ENCODE peak calls at places on chromosomes 16 and 17, in six cellular contexts. F, T, D, P, U and N are unnamed samples. For H3K36me3 and H3K27me3, the result is how much of the 10 kb centered on the place peaks cover.

GRCh38 chr17:16442594-16443389 is 27.4 kb downstream of the TRPV2 start:
- DNase-seq in T (no peak), P (no peak), D (no peak), U (no peak), F (no peak), N (no peak)

GRCh38 chr17:40952675-40953074 is 14.1 kb downstream of the KRT39 start:
- DNase-seq in T (no peak), F (no peak), U (peak), D (peak), P (no peak), N (peak)

GRCh38 chr16:68993885-68994284 is 111.6 kb upstream of the HAS3 start:
- DNase-seq in U (peak), D (peak), P (no peak), F (no peak), T (no peak), N (no peak)

GRCh38 chr17:64091571-64091970 is 38.4 kb downstream of the ERN1 start:
- DNase-seq in T (no peak), U (no peak), D (no peak), P (no peak), F (no peak), N (no peak)

GRCh38 chr17:48470388-48471034 is 40.5 kb upstream of the SKAP1 start:
- DNase-seq in P (no peak), D (peak), F (peak), T (no peak), U (peak), N (peak)

GRCh38 chr16:30858111-30858495 is 35.8 kb downstream of the BCL7C start:
- DNase-seq in F (no peak), D (no peak), T (no peak), P (no peak), U (no peak), N (no peak)

GRCh38 chr17:17741346-17742023 is 60.2 kb downstream of the RAI1 start:
- DNase-seq in U (peak), F (peak), T (no peak), P (no peak), D (peak), N (no peak)

GRCh38 chr17:78142113-78142861 is 3.9 kb upstream of the C17orf99 start:
- DNase-seq in D (peak), P (no peak), F (peak), U (peak), T (no peak), N (peak)

GRCh38 chr16:87692756-87693155 is 73.0 kb downstream of the KLHDC4 start:
- DNase-seq in D (no peak), T (no peak), P (no peak), U (no peak), F (no peak), N (no peak)

GRCh38 chr17:16929281-16929680 is 42.6 kb downstream of the TNFRSF13B start:
- DNase-seq in T (no peak), P (no peak), F (no peak), U (no peak), D (no peak), N (no peak)

GRCh38 chr17:29168079-29168758 is 12.0 kb downstream of the MYO18A start:
- DNase-seq in D (no peak), F (no peak), U (no peak), T (no peak), P (no peak), N (no peak)

GRCh38 chr17:731943-732787 is at the start of gene TLCD3A:
- DNase-seq in P (peak), U (peak), T (peak), D (no peak), F (peak), N (peak)

GRCh38 chr17:67221062-67221998 is 23.7 kb downstream of the HELZ start:
- DNase-seq in D (no peak), P (no peak), F (no peak), U (peak), T (peak), N (peak)

GRCh38 chr17:77184474-77184873 is 43.7 kb downstream of the SEC14L1 start:
- DNase-seq in P (no peak), T (no peak), D (peak), U (no peak), F (peak), N (peak)

GRCh38 chr16:77898671-77899211 is 110.4 kb downstream of the VAT1L start:
- DNase-seq in F (peak), P (no peak), T (no peak), D (peak), U (peak), N (peak)

GRCh38 chr16:74700206-74701040 is at the start of gene MLKL:
- DNase-seq in P (peak), F (peak), D (peak), U (peak), T (peak), N (peak)

GRCh38 chr16:69382421-69382820 is 3.4 kb downstream of the TERF2 start:
- DNase-seq in F (no peak), D (no peak), T (no peak), P (no peak), U (no peak), N (no peak)

GRCh38 chr16:2671741-2672140 is 10.6 kb upstream of the KCTD5 start:
- DNase-seq in T (no peak), D (no peak), P (no peak), U (no peak), F (no peak), N (no peak)

GRCh38 chr17:78990349-78991016 is 10.8 kb upstream of the LGALS3BP start:
- DNase-seq in D (no peak), F (no peak), U (no peak), P (no peak), T (no peak), N (no peak)

GRCh38 chr16:3650631-3651265 is 3.7 kb upstream of the DNASE1 start:
- DNase-seq in P (no peak), T (no peak), D (no peak), U (no peak), F (peak), N (no peak)

GRCh38 chr17:62614142-62614541 is 13.3 kb upstream of the MRC2 start:
- DNase-seq in P (no peak), F (no peak), U (peak), D (peak), T (no peak), N (peak)

GRCh38 chr17:43442711-43443110 is 41.1 kb upstream of the DHX8 start:
- DNase-seq in F (no peak), T (no peak), D (peak), U (no peak), P (no peak), N (peak)

GRCh38 chr16:70018254-70018653 is 67.1 kb downstream of the CLEC18A start:
- DNase-seq in T (no peak), F (no peak), U (no peak), D (peak), P (peak), N (peak)

GRCh38 chr16:3235856-3236669 is 1.1 kb upstream of the ZNF200 start:
- DNase-seq in P (peak), F (peak), D (no peak), T (no peak), U (no peak), N (no peak)

GRCh38 chr17:4483012-4483840 is 15.5 kb upstream of the SPNS2 start:
- DNase-seq in F (no peak), P (no peak), U (no peak), T (no peak), D (no peak), N (no peak)

GRCh38 chr17:15651583-15652110 is 32.1 kb upstream of the FBXW10B start:
- DNase-seq in U (peak), T (peak), F (peak), P (no peak), D (peak), N (peak)

GRCh38 chr16:72921620-72922019 is 126.3 kb downstream of the ZFHX3 start:
- DNase-seq in D (peak), U (peak), P (no peak), F (peak), T (no peak), N (no peak)

GRCh38 chr16:27222499-27223225 is 19.3 kb downstream of the KDM8 start:
- DNase-seq in T (peak), D (peak), P (no peak), F (peak), U (peak), N (peak)

GRCh38 chr17:43956222-43956621 is 2.5 kb upstream of the PYY start:
- DNase-seq in U (no peak), D (no peak), T (no peak), F (no peak), P (no peak), N (no peak)

GRCh38 chr17:35147313-35147982 is at the start of gene UNC45B:
- DNase-seq in D (no peak), F (no peak), T (peak), U (no peak), P (no peak), N (no peak)

GRCh38 chr17:67312265-67312664 is 54.1 kb downstream of the PSMD12 start:
- DNase-seq in T (no peak), U (no peak), P (no peak), D (no peak), F (no peak), N (no peak)

GRCh38 chr16:84086357-84086756 is 30.4 kb downstream of the MBTPS1 start:
- DNase-seq in U (no peak), D (no peak), T (no peak), P (no peak), F (no peak), N (no peak)

GRCh38 chr16:84085271-84085667 is 31.5 kb downstream of the MBTPS1 start:
- DNase-seq in T (no peak), F (no peak), U (no peak), D (no peak), P (no peak), N (no peak)

GRCh38 chr16:84086996-84087395 is 29.7 kb downstream of the MBTPS1 start:
- DNase-seq in F (no peak), P (no peak), D (no peak), U (no peak), T (no peak), N (no peak)

GRCh38 chr16:84084570-84085270 is 32.0 kb downstream of the MBTPS1 start:
- DNase-seq in U (peak), F (peak), D (peak), T (no peak), P (peak), N (peak)

GRCh38 chr16:84085774-84086173 is 31.0 kb downstream of the MBTPS1 start:
- DNase-seq in T (no peak), P (no peak), F (no peak), D (no peak), U (no peak), N (no peak)
- H3K36me3 ChIP-seq in T (under half), P (half or more), F (half or more), D (half or more), U (under half), N (under half)

GRCh38 chr17:74862108-74862901 is 2.6 kb upstream of the GRIN2C start:
- DNase-seq in D (no peak), F (peak), U (peak), P (peak), T (no peak), N (peak)

GRCh38 chr17:74859439-74860228 is at the start of gene GRIN2C:
- DNase-seq in T (no peak), U (no peak), F (no peak), P (no peak), D (no peak), N (no peak)

GRCh38 chr17:74861554-74862107 is 1.9 kb upstream of the GRIN2C start:
- DNase-seq in U (no peak), P (no peak), F (no peak), D (no peak), T (no peak), N (no peak)

GRCh38 chr17:74860229-74860998 is 729 bp upstream of the GRIN2C start:
- DNase-seq in D (no peak), F (no peak), P (no peak), T (no peak), U (no peak), N (no peak)

GRCh38 chr17:74860999-74861553 is 1.4 kb upstream of the GRIN2C start:
- DNase-seq in T (no peak), F (no peak), U (no peak), D (no peak), P (no peak), N (no peak)
- H3K27me3 ChIP-seq in T (under half), F (under half), U (under half), D (under half), P (under half), N (under half)

GRCh38 chr17:56896968-56897359 is 16.9 kb downstream of the TRIM25 start:
- DNase-seq in U (no peak), D (no peak), T (no peak), F (no peak), P (no peak), N (no peak)

GRCh38 chr17:56898874-56899273 is 15.0 kb downstream of the TRIM25 start:
- DNase-seq in F (no peak), U (no peak), P (no peak), D (no peak), T (no peak), N (no peak)

GRCh38 chr17:56894859-56895455 is 18.9 kb downstream of the TRIM25 start:
- DNase-seq in T (no peak), D (no peak), U (no peak), P (no peak), F (no peak), N (no peak)

GRCh38 chr17:56897646-56898424 is 16.0 kb downstream of the TRIM25 start:
- DNase-seq in D (no peak), F (no peak), T (no peak), P (no peak), U (no peak), N (no peak)

GRCh38 chr17:56896217-56896967 is 17.5 kb downstream of the TRIM25 start:
- DNase-seq in F (no peak), T (no peak), D (no peak), U (no peak), P (no peak), N (no peak)
- H3K36me3 ChIP-seq in F (half or more), T (under half), D (under half), U (under half), P (half or more), N (half or more)

GRCh38 chr16:4989391-4990006 is 31.4 kb downstream of the SEC14L5 start:
- DNase-seq in T (no peak), U (no peak), D (no peak), F (no peak), P (no peak), N (no peak)
- H3K27me3 ChIP-seq in T (under half), U (under half), D (under half), F (under half), P (under half), N (under half)

DNA sequence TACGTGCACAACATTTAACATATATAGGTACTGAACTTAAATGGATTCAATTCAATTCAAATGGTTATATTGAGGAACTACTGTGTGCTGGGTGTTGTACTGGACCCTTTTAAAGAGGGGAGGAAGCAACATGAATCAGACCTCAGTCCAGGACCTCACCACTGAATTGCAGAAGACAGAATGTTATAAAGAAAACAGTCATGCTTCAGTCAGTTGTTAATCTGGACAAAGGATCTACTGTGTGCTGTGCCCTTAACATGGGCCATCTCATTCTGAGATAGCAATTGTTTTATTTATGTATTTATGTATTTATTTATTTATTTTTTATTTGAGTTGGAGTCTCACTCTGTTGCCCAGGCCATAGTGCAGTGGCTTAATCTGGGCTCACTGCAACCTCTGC is 240.1 kb downstream of the HAPSTR1 start:
- DNase-seq in T (no peak), F (no peak), D (no peak), P (no peak), U (no peak), N (no peak)
- H3K36me3 ChIP-seq in T (under half), F (under half), D (under half), P (under half), U (under half), N (under half)

GRCh38 chr17:58757162-58757613 is 1.5 kb downstream of the PPM1E start:
- DNase-seq in U (no peak), F (no peak), D (no peak), P (no peak), T (no peak), N (no peak)
- H3K27me3 ChIP-seq in U (under half), F (under half), D (under half), P (under half), T (half or more), N (under half)

GRCh38 chr17:81583589-81584337 is 31.6 kb upstream of the FAAP100 start:
- DNase-seq in U (no peak), D (no peak), P (no peak), F (no peak), T (no peak), N (no peak)

GRCh38 chr17:81580481-81580880 is 28.3 kb upstream of the FAAP100 start:
- DNase-seq in F (no peak), P (no peak), D (no peak), T (no peak), U (no peak), N (no peak)

GRCh38 chr17:81581758-81582157 is 29.6 kb upstream of the FAAP100 start:
- DNase-seq in F (no peak), T (no peak), U (no peak), D (no peak), P (no peak), N (no peak)

GRCh38 chr17:81582341-81582740 is 30.2 kb upstream of the FAAP100 start:
- DNase-seq in P (no peak), F (no peak), U (no peak), T (no peak), D (peak), N (no peak)

GRCh38 chr17:81582769-81583168 is 30.6 kb upstream of the FAAP100 start:
- DNase-seq in P (no peak), D (no peak), F (no peak), U (no peak), T (no peak), N (no peak)
- H3K36me3 ChIP-seq in P (under half), D (under half), F (half or more), U (under half), T (under half), N (half or more)

GRCh38 chr17:75721463-75722011 is 278 bp downstream of the ITGB4 start:
- DNase-seq in F (no peak), D (no peak), P (no peak), U (no peak), T (no peak), N (no peak)
- H3K27me3 ChIP-seq in F (under half), D (under half), P (under half), U (under half), T (under half), N (under half)

GRCh38 chr16:11696266-11697012 is 28.2 kb downstream of the SNN start:
- DNase-seq in U (no peak), P (no peak), D (no peak), T (no peak), F (no peak), N (no peak)
- H3K36me3 ChIP-seq in U (under half), P (half or more), D (under half), T (under half), F (half or more), N (half or more)

DNA sequence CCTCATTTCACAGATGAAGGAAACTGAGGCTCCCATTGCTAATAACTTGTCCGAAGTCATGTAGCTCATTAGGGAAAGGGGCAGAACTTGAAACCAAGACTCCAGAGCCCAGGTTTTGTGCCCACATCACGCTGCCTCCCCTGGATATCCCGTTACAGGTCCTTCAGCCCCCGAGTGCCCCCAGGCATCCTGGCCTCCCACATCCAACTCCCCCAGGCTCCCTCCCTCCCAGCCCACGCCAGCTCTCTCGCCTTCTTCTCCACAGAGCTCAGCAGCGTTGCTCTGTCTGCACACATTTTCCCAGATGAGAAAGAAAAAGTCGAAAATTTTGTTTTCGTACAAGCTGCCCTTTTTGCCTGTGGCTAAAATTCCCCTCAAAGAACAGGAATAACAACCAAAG is 14.3 kb upstream of the METTL22 start:
- DNase-seq in U (no peak), P (no peak), T (no peak), F (no peak), D (no peak), N (no peak)
- H3K27me3 ChIP-seq in U (under half), P (under half), T (under half), F (under half), D (under half), N (under half)